ENCODE peak calls at places on chromosomes 7 and 10, in eight cellular contexts. Q is ascending aorta, I is Peyer's patch, Z is tibial artery, X is heart left ventricle, D is adrenal gland, F is psoas muscle, P is IMR-90. G is an unnamed sample.

GRCh38 chr7:36604801-36605200 is 119.5 kb downstream of the AOAH start:
- DNase-seq in Q (no peak), I (no peak), Z (no peak), X (no peak), D (no peak), F (no peak), P (no peak), G (no peak)

GRCh38 chr10:124691448-124692435 is 52.4 kb downstream of the FAM53B start:
- DNase-seq in Q (no peak), I (no peak), Z (no peak), X (peak; percentile 51), D (no peak), F (no peak), P (no peak), G (no peak)

GRCh38 chr7:115230882-115231508 is 309.1 kb downstream of the MDFIC start:
- DNase-seq in Q (no peak), I (no peak), Z (no peak), X (no peak), D (no peak), F (no peak), P (peak; percentile 96), G (peak; percentile 24)

GRCh38 chr7:43591551-43592180 is 8.8 kb downstream of the STK17A start:
- DNase-seq in Q (no peak), I (no peak), Z (no peak), X (no peak), D (no peak), F (no peak), P (peak; percentile 29), G (no peak)

GRCh38 chr10:16440396-16441105 is 3.7 kb downstream of the PTER start:
- DNase-seq in Q (no peak), I (no peak), Z (no peak), X (no peak), D (no peak), F (no peak), P (no peak), G (no peak)

GRCh38 chr10:28280652-28281051 is 22.2 kb downstream of the MPP7 start:
- DNase-seq in Q (peak; percentile 11), I (no peak), Z (peak; percentile 71), X (no peak), D (no peak), F (no peak), P (peak; percentile 51), G (no peak)

GRCh38 chr10:12427276-12427675 is 77.9 kb downstream of the CAMK1D start:
- DNase-seq in Q (no peak), I (no peak), Z (no peak), X (no peak), D (no peak), F (no peak), P (no peak), G (no peak)

GRCh38 chr7:30881448-30881847 is 30.2 kb upstream of the AQP1 start:
- DNase-seq in Q (no peak), I (no peak), Z (no peak), X (no peak), D (no peak), F (no peak), P (no peak), G (no peak)

GRCh38 chr7:112501958-112502503 is 21.2 kb downstream of the LSMEM1 start:
- DNase-seq in Q (no peak), I (no peak), Z (no peak), X (no peak), D (no peak), F (no peak), P (no peak), G (no peak)

GRCh38 chr7:147406521-147407115 is 1183.9 kb upstream of the C7orf33 start:
- DNase-seq in Q (no peak), I (no peak), Z (no peak), X (no peak), D (no peak), F (no peak), P (peak; percentile 37), G (no peak)

GRCh38 chr10:102501201-102502028 is 1.1 kb downstream of the ACTR1A start:
- DNase-seq in Q (no peak), I (no peak), Z (no peak), X (no peak), D (no peak), F (no peak), P (peak; percentile 25), G (no peak)

GRCh38 chr10:96334888-96335526 is 23.8 kb downstream of the OPALIN start:
- DNase-seq in Q (no peak), I (no peak), Z (no peak), X (no peak), D (no peak), F (no peak), P (peak; percentile 41), G (peak; percentile 19)

GRCh38 chr7:138105216-138105615 is 29.0 kb downstream of the AKR1D1 start:
- DNase-seq in Q (no peak), I (no peak), Z (no peak), X (no peak), D (no peak), F (no peak), P (no peak), G (no peak)

GRCh38 chr7:129829677-129830631 is 122.8 kb downstream of the UBE2H start:
- DNase-seq in Q (no peak), I (peak; percentile 47), Z (peak; percentile 73), X (peak; percentile 71), D (peak; percentile 93), F (peak; percentile 60), P (peak; percentile 81), G (peak; percentile 74)

GRCh38 chr10:102408081-102408727 is 10.4 kb downstream of the PSD start:
- DNase-seq in Q (no peak), I (no peak), Z (no peak), X (no peak), D (peak; percentile 87), F (no peak), P (no peak), G (no peak)

GRCh38 chr7:133217805-133218204 is 35.1 kb upstream of the EXOC4 start:
- DNase-seq in Q (no peak), I (no peak), Z (no peak), X (no peak), D (no peak), F (no peak), P (no peak), G (no peak)

DNA sequence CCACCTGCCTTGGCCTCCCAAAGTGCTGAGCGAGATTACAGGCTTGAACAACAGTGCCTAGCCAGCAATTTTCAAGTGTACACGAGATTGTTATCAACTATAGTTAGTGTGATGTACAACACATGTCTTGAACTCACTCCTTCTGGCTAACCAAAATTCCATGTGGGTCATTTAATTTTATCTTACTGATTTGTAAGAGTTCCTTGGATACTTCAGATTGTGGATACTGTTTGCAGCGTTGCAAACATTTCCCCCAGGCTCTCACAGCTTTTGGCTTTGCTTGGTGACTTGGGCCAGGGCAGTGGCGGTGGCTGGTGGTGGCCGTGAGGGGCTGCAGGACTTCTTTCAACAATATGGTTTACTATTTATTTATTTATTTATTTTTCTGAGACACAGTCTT is 8.5 kb upstream of the TMEM270 start:
- DNase-seq in Q (no peak), I (no peak), Z (no peak), X (no peak), D (no peak), F (no peak), P (no peak), G (no peak)
- H3K27me3 ChIP-seq in Q (no peaks in the 10 kb centered on the region), I (no peaks in the 10 kb centered on the region), Z (no peaks in the 10 kb centered on the region), X (peaks cover 11% of the 10 kb centered on the region), D (no peaks in the 10 kb centered on the region), F (no peaks in the 10 kb centered on the region), P (no peaks in the 10 kb centered on the region), G (peaks cover 12% of the 10 kb centered on the region)

GRCh38 chr7:130958846-130959245 is 224.8 kb upstream of the KLF14 start:
- DNase-seq in Q (no peak), I (no peak), Z (no peak), X (no peak), D (no peak), F (no peak), P (no peak), G (no peak)

GRCh38 chr7:130961128-130961601 is 227.2 kb upstream of the KLF14 start:
- DNase-seq in Q (no peak), I (peak; percentile 50), Z (no peak), X (no peak), D (no peak), F (no peak), P (peak; percentile 77), G (no peak)

GRCh38 chr7:130957722-130958360 is 223.8 kb upstream of the KLF14 start:
- DNase-seq in Q (no peak), I (no peak), Z (no peak), X (no peak), D (no peak), F (no peak), P (no peak), G (no peak)

GRCh38 chr7:130960208-130960988 is 226.4 kb upstream of the KLF14 start:
- DNase-seq in Q (no peak), I (peak; percentile 56), Z (no peak), X (no peak), D (no peak), F (no peak), P (peak; percentile 99), G (no peak)

DNA sequence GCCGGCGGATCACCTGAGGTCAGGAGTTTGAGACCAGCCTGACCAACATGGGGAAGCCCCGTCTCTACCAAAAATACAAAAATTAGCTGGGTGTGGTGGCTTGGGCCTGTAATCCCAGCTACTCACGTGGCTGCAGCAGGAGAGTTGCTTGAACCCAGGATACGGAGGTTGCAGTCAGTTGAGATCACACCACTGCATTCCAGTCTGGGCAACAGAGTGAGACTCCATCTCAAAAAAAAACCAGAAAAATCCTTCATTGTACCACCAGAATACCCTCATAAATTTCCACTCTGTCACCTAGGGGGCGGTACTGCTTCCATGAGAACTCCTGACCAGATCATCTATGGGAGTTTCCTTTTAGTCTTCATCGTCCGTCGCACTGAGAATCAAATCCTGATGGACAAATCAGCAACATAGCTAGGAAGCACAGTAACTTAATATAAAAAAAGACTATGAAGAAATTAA is 225.8 kb upstream of the KLF14 start:
- DNase-seq in Q (no peak), I (no peak), Z (no peak), X (no peak), D (no peak), F (no peak), P (peak; percentile 85), G (no peak)
- H3K4me3 ChIP-seq in Q (no peak overlapping the region), I (no peak overlapping the region), Z (no peak overlapping the region), X (no peak overlapping the region), D (no peak overlapping the region), F (no peak overlapping the region), P (peak overlapping the region; percentile 1), G (no peak overlapping the region)

DNA sequence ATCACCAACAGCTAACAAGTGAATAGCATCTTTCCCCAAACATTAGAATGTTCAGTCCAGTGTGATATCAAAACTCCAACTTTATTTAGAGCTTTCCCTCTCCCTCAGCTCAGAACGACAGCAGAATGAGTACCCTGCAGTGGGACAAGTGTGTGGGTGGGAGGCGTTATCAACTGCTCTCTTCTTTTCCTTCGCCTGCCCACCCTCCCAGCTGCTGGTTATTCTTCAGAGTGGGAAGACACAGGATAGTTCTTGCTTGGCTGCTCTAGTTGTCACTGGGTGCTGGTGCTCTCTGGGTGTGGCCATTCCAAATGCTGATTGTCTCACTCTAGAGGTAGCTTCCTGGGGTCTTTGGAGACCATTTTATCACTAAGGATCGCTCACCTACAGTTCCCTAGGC is 13.7 kb upstream of the FAM241B start:
- DNase-seq in Q (no peak), I (no peak), Z (no peak), X (no peak), D (no peak), F (no peak), P (no peak), G (no peak)
- H3K27me3 ChIP-seq in Q (no peaks in the 10 kb centered on the region), I (no peaks in the 10 kb centered on the region), Z (no peaks in the 10 kb centered on the region), X (no peaks in the 10 kb centered on the region), D (no peaks in the 10 kb centered on the region), F (no peaks in the 10 kb centered on the region), P (peaks cover 48% of the 10 kb centered on the region), G (no peaks in the 10 kb centered on the region)

GRCh38 chr7:116592445-116592844 is 67.6 kb downstream of the CAV1 start:
- DNase-seq in Q (no peak), I (no peak), Z (no peak), X (peak; percentile 30), D (no peak), F (no peak), P (no peak), G (no peak)
- H3K4me3 ChIP-seq in Q (peak overlapping the region; percentile 25), I (no peak overlapping the region), Z (peak overlapping the region; percentile 2), X (no peak overlapping the region), D (no peak overlapping the region), F (peak overlapping the region; percentile 44), P (peak overlapping the region; percentile 62), G (no peak overlapping the region)

G was measured in BE2C.